ENCODE peak calls at places on chromosomes 6 and 20, in ten cellular contexts. H is hepatocyte, A is endothelial cell, W is thoracic aorta, Y is WTC11, Q is GM23338, L is neural crest cell, V is Peyer's patch, S is H9, T is HFFc6. F is an unnamed sample.

GRCh38 chr6:11772109-11772830 is 6.3 kb downstream of the ADTRP start:
- DNase-seq in H (peak; percentile 69), A (no peak), W (no peak), Y (no peak), Q (no peak), L (no peak), V (peak; percentile 68), S (no peak), T (peak; percentile 94), F (peak; percentile 89)

GRCh38 chr20:53157443-53158408 is 185.6 kb downstream of the TSHZ2 start:
- DNase-seq in H (peak; percentile 34), A (peak; percentile 58), W (no peak), Y (peak; percentile 83), Q (peak; percentile 91), L (peak; percentile 42), V (peak; percentile 69), S (peak; percentile 83), T (peak; percentile 8), F (peak; percentile 58)

GRCh38 chr6:10081075-10081474 is 333.8 kb downstream of the TFAP2A start:
- DNase-seq in H (no peak), A (no peak), W (no peak), Y (no peak), Q (no peak), L (no peak), V (no peak), S (no peak), T (no peak), F (no peak)

GRCh38 chr6:85675030-85675819 is 32.5 kb upstream of the SYNCRIP start:
- DNase-seq in H (peak; percentile 31), A (no peak), W (no peak), Y (no peak), Q (peak; percentile 21), L (no peak), V (peak; percentile 58), S (peak; percentile 36), T (peak; percentile 48), F (peak; percentile 62)

GRCh38 chr20:57097245-57097935 is 169.1 kb downstream of the BMP7 start:
- DNase-seq in H (no peak), A (no peak), W (no peak), Y (no peak), Q (no peak), L (no peak), V (no peak), S (no peak), T (no peak), F (no peak)

GRCh38 chr20:4006640-4007039 is 8.7 kb downstream of the RNF24 start:
- DNase-seq in H (no peak), A (no peak), W (peak; percentile 40), Y (no peak), Q (peak; percentile 40), L (no peak), V (no peak), S (no peak), T (no peak), F (peak; percentile 49)

GRCh38 chr6:10190042-10190441 is 224.8 kb downstream of the TFAP2A start:
- DNase-seq in H (peak; percentile 7), A (no peak), W (no peak), Y (no peak), Q (no peak), L (no peak), V (no peak), S (no peak), T (peak; percentile 77), F (no peak)

GRCh38 chr6:40713002-40713719 is 126.0 kb upstream of the LRFN2 start:
- DNase-seq in H (no peak), A (no peak), W (no peak), Y (peak; percentile 27), Q (peak; percentile 42), L (no peak), V (no peak), S (no peak), T (no peak), F (no peak)

GRCh38 chr20:4018015-4018748 is 2.8 kb upstream of the RNF24 start:
- DNase-seq in H (no peak), A (no peak), W (no peak), Y (no peak), Q (no peak), L (no peak), V (no peak), S (no peak), T (no peak), F (peak; percentile 37)

GRCh38 chr6:170006524-170007467 is 255.4 kb downstream of the ERMARD start:
- DNase-seq in H (no peak), A (no peak), W (no peak), Y (peak; percentile 96), Q (peak; percentile 98), L (no peak), V (peak; percentile 25), S (peak; percentile 96), T (no peak), F (no peak)

GRCh38 chr20:19757487-19757972 is 528 bp upstream of the RIN2 start:
- DNase-seq in H (peak; percentile 83), A (peak; percentile 81), W (no peak), Y (peak; percentile 74), Q (peak; percentile 79), L (peak; percentile 57), V (peak; percentile 76), S (peak; percentile 70), T (peak; percentile 57), F (peak; percentile 79)

GRCh38 chr6:147421903-147422302 is 86.6 kb upstream of the SAMD5 start:
- DNase-seq in H (no peak), A (no peak), W (no peak), Y (no peak), Q (no peak), L (no peak), V (no peak), S (no peak), T (no peak), F (no peak)

GRCh38 chr6:14464049-14464448 is 346.5 kb downstream of the CD83 start:
- DNase-seq in H (no peak), A (no peak), W (no peak), Y (no peak), Q (peak; percentile 64), L (no peak), V (no peak), S (peak; percentile 52), T (no peak), F (peak; percentile 59)
- TF ChIP-seq CTCF in H (no peak), A (no peak), W (no peak), Y (no peak), Q (peak; percentile 29), L (no peak), V (peak; percentile 19), S (peak; percentile 41), T (no peak), F (peak; percentile 21)

GRCh38 chr20:63498950-63499332 is at the start of gene EEF1A2:
- DNase-seq in H (peak; percentile 78), A (no peak), W (no peak), Y (no peak), Q (no peak), L (no peak), V (peak; percentile 59), S (peak; percentile 31), T (no peak), F (no peak)
- TF ChIP-seq CTCF in H (peak; percentile 14), A (no peak), W (no peak), Y (no peak), Q (peak; percentile 5), L (no peak), V (no peak), S (peak; percentile 12), T (peak; percentile 13), F (no peak)

GRCh38 chr6:152595507-152595906 is 41.7 kb downstream of the SYNE1 start:
- DNase-seq in H (peak; percentile 21), A (no peak), W (no peak), Y (no peak), Q (peak; percentile 51), L (no peak), V (no peak), S (no peak), T (peak; percentile 16), F (peak; percentile 36)
- TF ChIP-seq CTCF in H (peak; percentile 37), A (peak; percentile 45), W (peak; percentile 33), Y (peak; percentile 11), Q (peak; percentile 49), L (peak; percentile 55), V (no peak), S (peak; percentile 66), T (peak; percentile 72), F (peak; percentile 71)

DNA sequence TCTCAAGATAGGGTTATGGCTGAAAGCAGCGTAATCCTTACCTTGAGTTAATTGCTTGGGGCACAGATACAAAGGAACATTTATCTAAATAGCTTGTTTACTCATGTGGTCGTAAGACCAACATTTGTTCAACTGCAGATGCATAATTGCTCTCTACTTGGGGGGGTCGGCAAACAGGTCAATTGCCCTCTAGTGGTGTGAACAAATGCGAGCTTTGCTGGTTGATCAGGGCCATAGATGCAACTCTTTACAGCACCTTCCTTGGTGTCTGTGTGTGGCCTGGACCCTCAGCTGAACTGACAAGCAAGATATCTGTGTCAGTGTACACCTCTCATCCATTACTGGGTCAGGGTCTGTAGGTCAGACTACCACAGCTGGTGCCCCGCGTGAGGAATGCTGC is 24.1 kb downstream of the HLA-DPA1 start:
- DNase-seq in H (no peak), A (no peak), W (no peak), Y (no peak), Q (peak; percentile 44), L (no peak), V (no peak), S (peak; percentile 39), T (no peak), F (no peak)
- TF ChIP-seq CTCF in H (peak; percentile 17), A (no peak), W (no peak), Y (peak; percentile 26), Q (peak; percentile 65), L (no peak), V (no peak), S (peak; percentile 61), T (peak; percentile 41), F (peak; percentile 27)

DNA sequence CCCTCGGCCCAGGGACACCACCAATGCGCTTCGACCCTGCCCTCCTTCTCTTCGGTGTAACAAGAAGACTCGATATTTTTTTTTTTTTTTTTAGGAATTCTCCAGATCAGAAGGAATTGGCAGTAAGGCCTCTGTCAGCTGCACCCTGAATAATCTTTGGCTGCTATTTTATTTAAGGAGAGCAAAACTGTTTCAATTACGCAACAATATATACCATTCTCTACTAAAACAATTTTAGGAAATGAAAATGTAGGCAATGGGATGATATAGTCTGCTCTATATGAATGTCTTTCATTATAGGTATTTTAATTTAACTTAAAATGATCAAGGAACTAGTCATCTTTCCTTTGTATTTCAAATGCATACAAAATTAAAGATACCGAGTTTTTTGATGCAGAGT is 13.3 kb downstream of the ZCCHC3 start:
- DNase-seq in H (no peak), A (no peak), W (no peak), Y (no peak), Q (no peak), L (no peak), V (no peak), S (no peak), T (no peak), F (no peak)
- TF ChIP-seq CTCF in H (no peak), A (no peak), W (no peak), Y (no peak), Q (no peak), L (no peak), V (no peak), S (no peak), T (no peak), F (no peak)